ENCODE peak calls at places on chromosomes 11 and 22, in six cellular contexts. One of them, this sample, is unnamed.

GRCh38 chr11:62221498-62221897 is 13.0 kb downstream of the SCGB2A1 start:
- DNase-seq in H1: no peak
- DNase-seq in Peyer's patch: no peak
- DNase-seq in HCT116: no peak
- DNase-seq in lower leg skin: no peak
- DNase-seq in GM12891: no peak
- DNase-seq in this sample: no peak

GRCh38 chr11:110338684-110339083 is 42.3 kb upstream of the RDX start:
- DNase-seq in H1: no peak
- DNase-seq in Peyer's patch: no peak
- DNase-seq in HCT116: no peak
- DNase-seq in lower leg skin: no peak
- DNase-seq in GM12891: no peak
- DNase-seq in this sample: no peak

GRCh38 chr22:45538284-45538683 is 35.6 kb downstream of the FBLN1 start:
- DNase-seq in H1: no peak
- DNase-seq in Peyer's patch: no peak
- DNase-seq in HCT116: no peak
- DNase-seq in lower leg skin: no peak
- DNase-seq in GM12891: no peak
- DNase-seq in this sample: no peak

GRCh38 chr11:133907841-133908241 is 48.9 kb downstream of the IGSF9B start:
- DNase-seq in H1: no peak
- DNase-seq in Peyer's patch: no peak
- DNase-seq in HCT116: no peak
- DNase-seq in lower leg skin: no peak
- DNase-seq in GM12891: no peak
- DNase-seq in this sample: no peak

GRCh38 chr22:43624144-43624998 is 187.7 kb downstream of the EFCAB6 start:
- DNase-seq in H1: no peak
- DNase-seq in Peyer's patch: no peak
- DNase-seq in HCT116: no peak
- DNase-seq in lower leg skin: peak
- DNase-seq in GM12891: no peak
- DNase-seq in this sample: peak

GRCh38 chr11:60631939-60632338 is 67.5 kb upstream of the MS4A8 start:
- DNase-seq in H1: no peak
- DNase-seq in Peyer's patch: no peak
- DNase-seq in HCT116: no peak
- DNase-seq in lower leg skin: no peak
- DNase-seq in GM12891: no peak
- DNase-seq in this sample: no peak

GRCh38 chr11:117696489-117696888 is 100.5 kb downstream of the DSCAML1 start:
- DNase-seq in H1: no peak
- DNase-seq in Peyer's patch: no peak
- DNase-seq in HCT116: no peak
- DNase-seq in lower leg skin: no peak
- DNase-seq in GM12891: no peak
- DNase-seq in this sample: no peak

GRCh38 chr11:34252651-34253050 is 105.2 kb downstream of the ABTB2 start:
- DNase-seq in H1: no peak
- DNase-seq in Peyer's patch: no peak
- DNase-seq in HCT116: no peak
- DNase-seq in lower leg skin: no peak
- DNase-seq in GM12891: no peak
- DNase-seq in this sample: no peak

GRCh38 chr11:123859731-123860130 is 25.7 kb downstream of the TMEM225 start:
- DNase-seq in H1: no peak
- DNase-seq in Peyer's patch: no peak
- DNase-seq in HCT116: no peak
- DNase-seq in lower leg skin: no peak
- DNase-seq in GM12891: no peak
- DNase-seq in this sample: no peak

GRCh38 chr11:76606102-76606793 is 64.3 kb downstream of the LRRC32 start:
- DNase-seq in H1: peak
- DNase-seq in Peyer's patch: no peak
- DNase-seq in HCT116: no peak
- DNase-seq in lower leg skin: peak
- DNase-seq in GM12891: no peak
- DNase-seq in this sample: no peak

GRCh38 chr22:24290459-24290858 is 19.8 kb downstream of the SPECC1L start:
- DNase-seq in H1: no peak
- DNase-seq in Peyer's patch: no peak
- DNase-seq in HCT116: no peak
- DNase-seq in lower leg skin: no peak
- DNase-seq in GM12891: no peak
- DNase-seq in this sample: no peak

GRCh38 chr11:118290923-118291322 is 13.6 kb upstream of the CD3E start:
- DNase-seq in H1: no peak
- DNase-seq in Peyer's patch: no peak
- DNase-seq in HCT116: peak
- DNase-seq in lower leg skin: no peak
- DNase-seq in GM12891: no peak
- DNase-seq in this sample: no peak

GRCh38 chr11:72578991-72579815 is 95.0 kb downstream of the PDE2A start:
- DNase-seq in H1: no peak
- DNase-seq in Peyer's patch: peak
- DNase-seq in HCT116: no peak
- DNase-seq in lower leg skin: peak
- DNase-seq in GM12891: no peak
- DNase-seq in this sample: no peak

GRCh38 chr11:75836422-75836821 is 21.4 kb downstream of the UVRAG start:
- DNase-seq in H1: no peak
- DNase-seq in Peyer's patch: no peak
- DNase-seq in HCT116: no peak
- DNase-seq in lower leg skin: no peak
- DNase-seq in GM12891: no peak
- DNase-seq in this sample: no peak

GRCh38 chr22:33111491-33111890 is 53.3 kb upstream of the SYN3 start:
- DNase-seq in H1: no peak
- DNase-seq in Peyer's patch: no peak
- DNase-seq in HCT116: no peak
- DNase-seq in lower leg skin: no peak
- DNase-seq in GM12891: no peak
- DNase-seq in this sample: no peak

GRCh38 chr22:45009881-45010531 is at the start of gene PHF21B:
- DNase-seq in H1: peak
- DNase-seq in Peyer's patch: no peak
- DNase-seq in HCT116: no peak
- DNase-seq in lower leg skin: no peak
- DNase-seq in GM12891: no peak
- DNase-seq in this sample: peak

GRCh38 chr11:19905280-19905853 is 192.7 kb downstream of the NAV2 start:
- DNase-seq in H1: no peak
- DNase-seq in Peyer's patch: no peak
- DNase-seq in HCT116: peak
- DNase-seq in lower leg skin: no peak
- DNase-seq in GM12891: no peak
- DNase-seq in this sample: no peak

GRCh38 chr11:130426223-130427048 is 2.0 kb downstream of the ADAMTS8 start:
- DNase-seq in H1: no peak
- DNase-seq in Peyer's patch: no peak
- DNase-seq in HCT116: no peak
- DNase-seq in lower leg skin: no peak
- DNase-seq in GM12891: no peak
- DNase-seq in this sample: no peak

GRCh38 chr11:112293614-112294013 is 33.0 kb upstream of the PLET1 start:
- DNase-seq in H1: no peak
- DNase-seq in Peyer's patch: no peak
- DNase-seq in HCT116: no peak
- DNase-seq in lower leg skin: no peak
- DNase-seq in GM12891: no peak
- DNase-seq in this sample: no peak

GRCh38 chr11:69540118-69541000 is 58.9 kb downstream of the LINC01488 start:
- DNase-seq in H1: peak
- DNase-seq in Peyer's patch: no peak
- DNase-seq in HCT116: no peak
- DNase-seq in lower leg skin: no peak
- DNase-seq in GM12891: no peak
- DNase-seq in this sample: no peak

GRCh38 chr11:43989162-43989961 is 46.9 kb downstream of the C11orf96 start:
- DNase-seq in H1: no peak
- DNase-seq in Peyer's patch: no peak
- DNase-seq in HCT116: no peak
- DNase-seq in lower leg skin: peak
- DNase-seq in GM12891: no peak
- DNase-seq in this sample: no peak

GRCh38 chr11:34719303-34719848 is 98.5 kb downstream of the EHF start:
- DNase-seq in H1: no peak
- DNase-seq in Peyer's patch: no peak
- DNase-seq in HCT116: no peak
- DNase-seq in lower leg skin: no peak
- DNase-seq in GM12891: no peak
- DNase-seq in this sample: no peak

GRCh38 chr22:39236321-39237275 is 8.2 kb downstream of the PDGFB start:
- DNase-seq in H1: no peak
- DNase-seq in Peyer's patch: no peak
- DNase-seq in HCT116: no peak
- DNase-seq in lower leg skin: no peak
- DNase-seq in GM12891: no peak
- DNase-seq in this sample: no peak

GRCh38 chr11:82873919-82874333 is 26.3 kb downstream of the PRCP start:
- DNase-seq in H1: no peak
- DNase-seq in Peyer's patch: no peak
- DNase-seq in HCT116: no peak
- DNase-seq in lower leg skin: no peak
- DNase-seq in GM12891: no peak
- DNase-seq in this sample: no peak

GRCh38 chr11:80523057-80523456 is 1082.2 kb upstream of the TENM4 start:
- DNase-seq in H1: no peak
- DNase-seq in Peyer's patch: no peak
- DNase-seq in HCT116: no peak
- DNase-seq in lower leg skin: no peak
- DNase-seq in GM12891: no peak
- DNase-seq in this sample: no peak

GRCh38 chr11:92131289-92131890 is 93.2 kb upstream of the FAT3 start:
- DNase-seq in H1: no peak
- DNase-seq in Peyer's patch: no peak
- DNase-seq in HCT116: no peak
- DNase-seq in lower leg skin: no peak
- DNase-seq in GM12891: no peak
- DNase-seq in this sample: no peak

GRCh38 chr11:111452146-111452545 is 60.0 kb downstream of the BTG4 start:
- DNase-seq in H1: peak
- DNase-seq in Peyer's patch: no peak
- DNase-seq in HCT116: no peak
- DNase-seq in lower leg skin: peak
- DNase-seq in GM12891: no peak
- DNase-seq in this sample: no peak

GRCh38 chr11:58938398-58938797 is 890 bp upstream of the GLYATL1 start:
- DNase-seq in H1: no peak
- DNase-seq in Peyer's patch: no peak
- DNase-seq in HCT116: no peak
- DNase-seq in lower leg skin: no peak
- DNase-seq in GM12891: no peak
- DNase-seq in this sample: no peak

GRCh38 chr11:75339685-75340409 is 11.6 kb downstream of the ARRB1 start:
- DNase-seq in H1: no peak
- DNase-seq in Peyer's patch: peak
- DNase-seq in HCT116: no peak
- DNase-seq in lower leg skin: no peak
- DNase-seq in GM12891: no peak
- DNase-seq in this sample: no peak

GRCh38 chr11:118102721-118103261 is 16.0 kb upstream of the SMIM35 start:
- DNase-seq in H1: no peak
- DNase-seq in Peyer's patch: no peak
- DNase-seq in HCT116: no peak
- DNase-seq in lower leg skin: no peak
- DNase-seq in GM12891: no peak
- DNase-seq in this sample: no peak

GRCh38 chr11:235998-236773 is at the start of gene SIRT3:
- DNase-seq in H1: peak
- DNase-seq in Peyer's patch: peak
- DNase-seq in HCT116: peak
- DNase-seq in lower leg skin: peak
- DNase-seq in GM12891: peak
- DNase-seq in this sample: peak
- TF ChIP-seq POLR2A in H1: peak
- TF ChIP-seq POLR2A in Peyer's patch: peak
- TF ChIP-seq POLR2A in HCT116: peak
- TF ChIP-seq POLR2A in lower leg skin: no peak
- TF ChIP-seq POLR2A in GM12891: peak
- TF ChIP-seq POLR2A in this sample: peak

DNA sequence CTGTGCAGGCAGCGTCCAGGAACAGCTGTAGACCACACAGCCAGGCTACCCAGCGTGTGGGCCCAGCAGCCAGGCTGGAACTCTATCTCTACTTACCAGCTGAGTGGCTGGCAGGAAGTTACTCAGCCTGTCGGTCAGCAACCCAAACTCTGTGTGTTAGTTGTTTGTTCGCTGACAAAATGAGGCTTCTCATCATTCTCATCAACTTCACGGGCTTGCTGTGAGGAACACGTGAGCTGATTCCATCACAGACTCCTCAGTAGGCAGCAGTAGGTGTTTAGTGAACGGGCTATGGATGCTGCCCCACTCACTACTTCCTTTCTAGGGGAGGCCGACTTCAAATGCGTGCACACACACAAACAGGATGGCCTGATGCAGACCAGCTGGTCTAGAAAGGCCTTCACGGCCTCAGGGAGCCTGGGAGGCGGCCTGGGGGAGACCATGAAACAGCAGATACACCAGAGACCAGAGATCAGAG is 830 bp upstream of the SPDYC start:
- DNase-seq in H1: no peak
- DNase-seq in Peyer's patch: no peak
- DNase-seq in HCT116: no peak
- DNase-seq in lower leg skin: no peak
- DNase-seq in GM12891: no peak
- DNase-seq in this sample: peak
- TF ChIP-seq POLR2A in H1: no peak
- TF ChIP-seq POLR2A in Peyer's patch: no peak
- TF ChIP-seq POLR2A in HCT116: no peak
- TF ChIP-seq POLR2A in lower leg skin: no peak
- TF ChIP-seq POLR2A in GM12891: peak
- TF ChIP-seq POLR2A in this sample: no peak

GRCh38 chr22:25739659-25740344 is 2.2 kb upstream of the MYO18B start:
- DNase-seq in H1: no peak
- DNase-seq in Peyer's patch: no peak
- DNase-seq in HCT116: no peak
- DNase-seq in lower leg skin: no peak
- DNase-seq in GM12891: no peak
- DNase-seq in this sample: no peak
- TF ChIP-seq POLR2A in H1: no peak
- TF ChIP-seq POLR2A in Peyer's patch: no peak
- TF ChIP-seq POLR2A in HCT116: no peak
- TF ChIP-seq POLR2A in lower leg skin: no peak
- TF ChIP-seq POLR2A in GM12891: no peak
- TF ChIP-seq POLR2A in this sample: no peak

DNA sequence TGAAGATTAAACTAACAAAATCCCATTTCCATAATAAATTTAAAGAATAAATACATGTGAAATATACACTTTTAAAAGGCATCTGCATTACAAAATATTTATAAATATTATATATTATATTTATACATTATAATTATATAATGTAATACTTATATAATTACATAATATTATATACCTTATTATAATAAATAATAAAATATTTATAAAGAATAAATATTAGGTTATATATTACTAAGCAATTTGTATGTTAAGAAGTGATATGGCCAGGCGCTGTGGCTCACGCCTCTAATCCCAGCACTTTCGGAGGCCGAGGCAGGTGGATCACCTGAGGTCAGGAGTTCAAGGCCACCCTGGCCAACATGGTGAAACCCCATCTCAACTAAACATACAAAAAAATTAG is 97.8 kb downstream of the CADM1 start:
- DNase-seq in H1: no peak
- DNase-seq in Peyer's patch: no peak
- DNase-seq in HCT116: no peak
- DNase-seq in lower leg skin: no peak
- DNase-seq in GM12891: no peak
- DNase-seq in this sample: no peak
- TF ChIP-seq POLR2A in H1: no peak
- TF ChIP-seq POLR2A in Peyer's patch: no peak
- TF ChIP-seq POLR2A in HCT116: no peak
- TF ChIP-seq POLR2A in lower leg skin: no peak
- TF ChIP-seq POLR2A in GM12891: no peak
- TF ChIP-seq POLR2A in this sample: no peak

This sample was measured in H54.